ENCODE peak calls at places on chromosomes 16 and 17, in six cellular contexts. S, Q, G, E, U and X are unnamed samples. For H3K4me1, the result is how much of the 10 kb centered on the place peaks cover.

GRCh38 chr17:63246344-63246743 is 199.8 kb downstream of the CYB561 start:
- DNase-seq in S (no peak), Q (no peak), G (no peak), E (no peak), U (no peak), X (no peak)

GRCh38 chr16:18958621-18959578 is 24.8 kb upstream of the TMC7 start:
- DNase-seq in S (no peak), Q (no peak), G (no peak), E (no peak), U (no peak), X (no peak)

GRCh38 chr17:36731091-36731490 is 129.7 kb downstream of the MRM1 start:
- DNase-seq in S (no peak), Q (no peak), G (no peak), E (no peak), U (no peak), X (no peak)

GRCh38 chr17:48439473-48439872 is 9.5 kb upstream of the SKAP1 start:
- DNase-seq in S (peak), Q (no peak), G (no peak), E (no peak), U (no peak), X (no peak)

GRCh38 chr16:27961296-27961620 is 102.3 kb downstream of the GSG1L start:
- DNase-seq in S (no peak), Q (no peak), G (no peak), E (no peak), U (no peak), X (no peak)

GRCh38 chr17:48026503-48027321 is 10.9 kb downstream of the COPZ2 start:
- DNase-seq in S (peak), Q (peak), G (peak), E (peak), U (peak), X (peak)

GRCh38 chr16:67301080-67301757 is 21.9 kb downstream of the PLEKHG4 start:
- DNase-seq in S (no peak), Q (peak), G (peak), E (peak), U (no peak), X (peak)

GRCh38 chr16:89145406-89146161 is 26.0 kb upstream of the CDH15 start:
- DNase-seq in S (no peak), Q (peak), G (peak), E (no peak), U (no peak), X (no peak)

GRCh38 chr16:81405702-81406113 is 38.9 kb upstream of the CMIP start:
- DNase-seq in S (no peak), Q (no peak), G (no peak), E (no peak), U (no peak), X (no peak)

GRCh38 chr17:16352303-16352837 is 899 bp downstream of the CENPV start:
- DNase-seq in S (peak), Q (peak), G (no peak), E (no peak), U (no peak), X (no peak)

GRCh38 chr17:16354585-16354984 is 1.3 kb upstream of the CENPV start:
- DNase-seq in S (no peak), Q (no peak), G (no peak), E (no peak), U (no peak), X (no peak)

GRCh38 chr17:16351831-16352230 is 1.4 kb downstream of the CENPV start:
- DNase-seq in S (no peak), Q (no peak), G (no peak), E (no peak), U (no peak), X (no peak)

GRCh38 chr17:16353702-16354174 is 469 bp upstream of the CENPV start:
- DNase-seq in S (no peak), Q (no peak), G (no peak), E (no peak), U (no peak), X (no peak)

GRCh38 chr17:16352838-16353701 is at the start of gene CENPV:
- DNase-seq in S (peak), Q (peak), G (peak), E (no peak), U (no peak), X (no peak)
- TF ChIP-seq CTCF in S (peak), Q (peak), G (no peak), E (no peak), U (no peak), X (peak)

DNA sequence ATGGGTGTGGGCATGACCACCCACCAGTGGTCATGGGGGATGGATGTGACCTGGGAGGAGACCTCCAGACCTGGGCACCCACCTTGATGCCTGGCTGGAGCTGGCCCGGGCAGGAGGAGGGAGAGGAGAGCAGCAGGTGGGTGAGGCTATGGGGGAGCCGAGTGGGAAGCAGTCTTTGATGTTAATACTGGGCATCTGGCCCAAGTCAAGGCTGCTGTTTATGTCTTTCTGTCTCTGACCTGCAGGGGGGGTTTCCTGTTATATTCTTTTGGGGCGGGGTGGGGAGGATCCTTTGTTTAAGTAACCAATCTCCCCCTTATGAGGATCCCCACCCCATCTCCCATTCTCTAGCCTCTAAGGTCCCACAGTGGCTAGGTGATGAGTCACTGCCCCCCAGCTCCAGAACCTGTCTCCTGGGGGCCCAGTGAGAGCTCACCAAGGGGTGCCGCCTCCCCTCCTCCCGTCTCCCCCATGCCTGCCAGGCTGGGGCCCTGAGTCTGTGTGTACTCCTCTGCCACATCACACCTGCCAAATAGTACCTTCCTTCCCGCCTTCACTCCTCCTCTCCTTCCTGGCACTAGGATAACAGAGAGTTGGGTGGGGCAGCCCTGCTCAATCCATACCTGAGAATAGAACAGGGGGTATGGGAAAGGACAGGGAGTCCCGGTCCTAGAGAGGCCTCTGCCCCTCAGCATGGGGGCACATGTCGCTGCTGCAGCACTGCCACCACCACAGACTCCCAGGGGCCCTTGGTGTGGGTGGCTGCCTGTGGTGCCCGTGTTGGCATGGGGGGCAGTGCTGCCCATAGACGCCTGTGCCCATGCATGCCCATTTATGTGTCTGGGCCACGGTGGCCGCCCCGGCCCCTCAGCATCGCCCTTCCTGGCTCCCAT is 7.2 kb downstream of the THRA start:
- DNase-seq in S (peak), Q (peak), G (peak), E (no peak), U (no peak), X (peak)
- H3K4me3 ChIP-seq in S (peak), Q (peak), G (peak), E (peak), U (peak), X (peak)

DNA sequence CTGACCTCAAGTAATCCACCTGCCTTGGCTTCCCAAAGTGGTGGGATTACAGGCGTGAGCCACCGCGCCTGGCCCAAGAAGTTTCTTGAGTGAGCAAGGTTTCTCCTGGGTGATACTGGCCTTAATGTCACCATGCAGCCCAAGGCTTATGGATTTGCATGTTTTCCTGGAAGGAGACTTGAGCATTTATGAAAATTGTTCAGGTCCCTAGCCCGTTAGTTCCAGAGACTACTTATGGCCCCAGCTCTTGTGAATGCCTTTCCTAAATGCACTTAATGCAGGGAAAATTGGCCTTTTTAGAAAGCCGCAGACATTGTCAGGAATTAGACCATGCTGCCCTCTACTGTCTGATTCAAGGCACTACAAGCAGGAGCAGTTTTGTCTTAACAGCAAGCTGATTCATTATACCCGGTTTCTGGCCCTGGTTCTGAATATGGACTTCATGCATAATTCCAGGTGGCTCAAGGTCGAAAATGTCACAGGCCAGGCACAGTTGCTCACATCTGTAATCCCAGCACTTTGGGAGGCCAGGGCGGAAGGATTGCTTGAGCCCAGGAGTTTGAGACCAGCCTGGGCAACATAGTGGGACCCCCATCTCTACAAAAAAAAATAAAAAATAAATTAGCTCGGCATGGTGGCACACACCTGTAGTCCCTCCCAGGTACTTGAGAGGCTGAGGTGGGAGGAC is 91.3 kb downstream of the SNX29 start:
- DNase-seq in S (peak), Q (no peak), G (peak), E (no peak), U (no peak), X (peak)
- H3K4me1 ChIP-seq in S (under half), Q (under half), G (under half), E (under half), U (under half), X (under half)

GRCh38 chr16:5604770-5605169 is 507.2 kb upstream of the EEF2KMT start:
- DNase-seq in S (peak), Q (no peak), G (no peak), E (no peak), U (no peak), X (no peak)
- TF ChIP-seq CTCF in S (no peak), Q (peak), G (no peak), E (no peak), U (peak), X (no peak)

GRCh38 chr16:20377181-20377580 is 24.7 kb upstream of the UMOD start:
- DNase-seq in S (no peak), Q (no peak), G (no peak), E (no peak), U (no peak), X (no peak)
- H3K4me3 ChIP-seq in S (no peak), Q (no peak), G (no peak), E (no peak), U (no peak), X (no peak)

DNA sequence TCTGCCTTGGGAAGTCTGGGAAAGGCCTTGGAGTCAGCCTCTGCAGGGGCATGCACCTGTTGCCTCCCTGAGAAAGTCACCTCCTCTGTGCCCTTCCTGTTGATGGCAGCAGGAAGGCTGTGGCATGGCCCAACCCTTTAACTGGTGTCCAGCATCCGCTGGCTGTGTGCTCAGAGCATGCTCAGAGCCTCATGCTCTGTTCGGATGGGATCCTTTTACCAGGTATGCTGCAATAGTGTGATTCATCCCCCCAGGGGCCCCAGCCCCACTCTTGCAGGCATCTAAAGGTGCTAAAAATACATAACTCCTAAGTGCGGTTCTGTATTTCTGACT is 24.9 kb downstream of the KLHL36 start:
- DNase-seq in S (no peak), Q (no peak), G (no peak), E (no peak), U (no peak), X (no peak)
- H3K4me1 ChIP-seq in S (under half), Q (under half), G (under half), E (under half), U (under half), X (under half)